ENCODE peak calls at places on chromosomes 7 and 10, in seven cellular contexts. M, B, R, P, W, K and H are unnamed samples.
A peak's percentile ranks its signal among the peaks of the same experiment; 100 is the strongest.

GRCh38 chr7:101636822-101637623 is 7.9 kb upstream of the MYL10 start:
- DNase-seq in M (no peak), B (no peak), R (no peak), P (no peak), W (no peak), K (peak; percentile 31), H (no peak)

GRCh38 chr7:121195859-121196588 is 132.8 kb upstream of the WNT16 start:
- DNase-seq in M (no peak), B (no peak), R (no peak), P (no peak), W (no peak), K (no peak), H (no peak)

GRCh38 chr10:102167861-102168260 is 15.7 kb downstream of the NOLC1 start:
- DNase-seq in M (no peak), B (no peak), R (no peak), P (no peak), W (no peak), K (no peak), H (no peak)

GRCh38 chr7:151451626-151452025 is 11.7 kb upstream of the CRYGN start:
- DNase-seq in M (no peak), B (no peak), R (no peak), P (no peak), W (no peak), K (peak; percentile 54), H (no peak)

GRCh38 chr10:69789164-69789576 is 12.5 kb upstream of the COL13A1 start:
- DNase-seq in M (no peak), B (no peak), R (no peak), P (no peak), W (no peak), K (peak; percentile 8), H (no peak)

GRCh38 chr10:17001961-17002749 is 127.5 kb downstream of the CUBN start:
- DNase-seq in M (no peak), B (no peak), R (peak; percentile 46), P (no peak), W (no peak), K (no peak), H (no peak)

GRCh38 chr10:125710267-125710563 is 9.3 kb upstream of the EDRF1 start:
- DNase-seq in M (no peak), B (no peak), R (no peak), P (no peak), W (no peak), K (no peak), H (no peak)

GRCh38 chr10:128221128-128221527 is 94.9 kb upstream of the MKI67 start:
- DNase-seq in M (no peak), B (no peak), R (no peak), P (no peak), W (no peak), K (no peak), H (no peak)

GRCh38 chr7:4667776-4668509 is 14.2 kb upstream of the FOXK1 start:
- DNase-seq in M (no peak), B (no peak), R (no peak), P (no peak), W (no peak), K (no peak), H (no peak)

GRCh38 chr7:122468050-122468449 is 163.5 kb upstream of the FEZF1 start:
- DNase-seq in M (no peak), B (no peak), R (no peak), P (no peak), W (no peak), K (no peak), H (no peak)

GRCh38 chr10:68052463-68052862 is 22.6 kb downstream of the HERC4 start:
- DNase-seq in M (no peak), B (no peak), R (no peak), P (no peak), W (no peak), K (no peak), H (no peak)

GRCh38 chr7:140983802-140984201 is 30.9 kb downstream of the MRPS33 start:
- DNase-seq in M (no peak), B (no peak), R (peak; percentile 49), P (no peak), W (no peak), K (no peak), H (no peak)

GRCh38 chr7:112337177-112337576 is 113.1 kb upstream of the IFRD1 start:
- DNase-seq in M (no peak), B (no peak), R (no peak), P (no peak), W (no peak), K (no peak), H (no peak)

GRCh38 chr7:985915-986741 is 3.1 kb downstream of the CYP2W1 start:
- DNase-seq in M (no peak), B (no peak), R (no peak), P (no peak), W (no peak), K (no peak), H (no peak)

GRCh38 chr10:102065561-102066420 is 642 bp downstream of the HPS6 start:
- DNase-seq in M (no peak), B (no peak), R (peak; percentile 44), P (peak; percentile 25), W (no peak), K (no peak), H (no peak)

GRCh38 chr7:98810166-98810802 is 59.5 kb downstream of the TMEM130 start:
- DNase-seq in M (no peak), B (no peak), R (no peak), P (no peak), W (no peak), K (no peak), H (no peak)

GRCh38 chr10:127925471-127926207 is 18.7 kb downstream of the PTPRE start:
- DNase-seq in M (no peak), B (no peak), R (no peak), P (no peak), W (no peak), K (no peak), H (no peak)